ENCODE peak calls at places on chromosome 1, in six cellular contexts. U is Peyer's patch, K is NCI-H345, H is tibial artery, I is fibroblast of the conjunctiva, W is SW480. B is an unnamed sample.

GRCh38 chr1:117599822-117600221 is 6.0 kb upstream of the TENT5C start:
- DNase-seq in U (no peak), K (peak; percentile 71), H (peak; percentile 54), I (no peak), W (no peak), B (no peak)

GRCh38 chr1:204858381-204858821 is 12.3 kb upstream of the NFASC start:
- DNase-seq in U (no peak), K (peak; percentile 54), H (no peak), I (no peak), W (peak; percentile 49), B (no peak)

GRCh38 chr1:26996024-26996423 is 2.5 kb downstream of the TRNP1 start:
- DNase-seq in U (no peak), K (no peak), H (no peak), I (no peak), W (no peak), B (no peak)

GRCh38 chr1:213786683-213787082 is 201.1 kb upstream of the PROX1 start:
- DNase-seq in U (no peak), K (no peak), H (no peak), I (no peak), W (no peak), B (no peak)

GRCh38 chr1:221169447-221169889 is 290.2 kb downstream of the HLX start:
- DNase-seq in U (no peak), K (peak; percentile 4), H (no peak), I (no peak), W (no peak), B (no peak)

GRCh38 chr1:34970220-34970735 is 14.9 kb downstream of the TMEM35B start:
- DNase-seq in U (no peak), K (no peak), H (no peak), I (no peak), W (no peak), B (no peak)

GRCh38 chr1:12409676-12410075 is 179.8 kb downstream of the VPS13D start:
- DNase-seq in U (no peak), K (no peak), H (no peak), I (no peak), W (no peak), B (no peak)

GRCh38 chr1:15430787-15431570 is 7.3 kb upstream of the CTRC start:
- DNase-seq in U (peak; percentile 62), K (peak; percentile 60), H (peak; percentile 56), I (no peak), W (no peak), B (peak; percentile 61)

GRCh38 chr1:204499511-204500468 is 5.2 kb upstream of the PIK3C2B start:
- DNase-seq in U (no peak), K (no peak), H (no peak), I (no peak), W (no peak), B (no peak)

GRCh38 chr1:52268372-52268771 is 97.6 kb downstream of the CC2D1B start:
- DNase-seq in U (no peak), K (no peak), H (peak; percentile 34), I (no peak), W (no peak), B (no peak)

GRCh38 chr1:16236495-16237342 is at the start of gene CPLANE2:
- DNase-seq in U (peak; percentile 95), K (peak; percentile 96), H (peak; percentile 93), I (peak; percentile 86), W (peak; percentile 91), B (peak; percentile 93)

GRCh38 chr1:205528887-205529825 is 24.7 kb downstream of the CDK18 start:
- DNase-seq in U (peak; percentile 80), K (peak; percentile 81), H (peak; percentile 71), I (peak; percentile 30), W (peak; percentile 32), B (peak; percentile 69)

GRCh38 chr1:144101397-144102050 is 129.7 kb upstream of the FAM72C start:
- DNase-seq in U (peak; percentile 16), K (no peak), H (peak; percentile 21), I (no peak), W (peak; percentile 0), B (peak; percentile 0)

GRCh38 chr1:78814176-78814575 is 164.5 kb downstream of the IFI44 start:
- DNase-seq in U (no peak), K (no peak), H (no peak), I (no peak), W (no peak), B (no peak)

GRCh38 chr1:219790834-219791615 is 137.3 kb downstream of the SLC30A10 start:
- DNase-seq in U (no peak), K (no peak), H (no peak), I (peak; percentile 23), W (peak; percentile 94), B (no peak)

GRCh38 chr1:82485591-82486369 is 685.0 kb downstream of the ADGRL2 start:
- DNase-seq in U (no peak), K (peak; percentile 46), H (peak; percentile 71), I (peak; percentile 21), W (peak; percentile 2), B (no peak)

B was measured in small intestine.